ENCODE peak calls at places on chromosomes 12 and 14, in four cellular contexts. H is HFFc6, W is fibroblast of villous mesenchyme, F is IMR-90. M is an unnamed sample.

GRCh38 chr14:69625299-69626131 is 14.1 kb downstream of the SUSD6 start:
- DNase-seq in H (no peak), F (peak; percentile 66), W (peak; percentile 59), M (peak; percentile 66)

GRCh38 chr14:103833711-103834110 is 13.7 kb downstream of the PPP1R13B start:
- DNase-seq in W (no peak), H (no peak), F (peak; percentile 23), M (no peak)

GRCh38 chr12:127268121-127268520 is 998.8 kb upstream of the TMEM132C start:
- DNase-seq in F (no peak), H (no peak), W (no peak), M (no peak)

GRCh38 chr12:98403936-98404335 is 111.5 kb upstream of the TMPO start:
- DNase-seq in H (no peak), F (no peak), W (no peak), M (no peak)

GRCh38 chr12:32399373-32400113 is at the start of gene FGD4:
- DNase-seq in H (peak; percentile 53), F (peak; percentile 56), W (peak; percentile 87), M (peak; percentile 85)

GRCh38 chr14:22476882-22477281 is 112.1 kb downstream of the DAD1 start:
- DNase-seq in H (no peak), F (no peak), W (no peak), M (no peak)

GRCh38 chr14:56129941-56130340 is 11.7 kb downstream of the PELI2 start:
- DNase-seq in H (no peak), W (no peak), F (no peak), M (no peak)

GRCh38 chr12:121794532-121795028 is 1.1 kb upstream of the RHOF start:
- DNase-seq in F (no peak), W (no peak), H (no peak), M (no peak)

GRCh38 chr12:92496790-92497189 is 206.0 kb upstream of the PLEKHG7 start:
- DNase-seq in F (no peak), H (no peak), W (no peak), M (no peak)

GRCh38 chr12:106431839-106432411 is 74.4 kb downstream of the POLR3B start:
- DNase-seq in W (no peak), F (peak; percentile 66), H (no peak), M (no peak)

GRCh38 chr14:88228519-88229236 is 94.4 kb downstream of the KCNK10 start:
- DNase-seq in F (no peak), W (no peak), H (no peak), M (no peak)

GRCh38 chr12:22283006-22283506 is 51.5 kb downstream of the ST8SIA1 start:
- DNase-seq in H (peak; percentile 63), W (peak; percentile 68), F (peak; percentile 85), M (peak; percentile 72)

GRCh38 chr12:93848453-93849120 is 171.4 kb downstream of the CRADD start:
- DNase-seq in F (no peak), W (no peak), H (no peak), M (no peak)

GRCh38 chr14:35991356-35991755 is 165.2 kb downstream of the BRMS1L start:
- DNase-seq in F (no peak), H (no peak), W (no peak), M (no peak)

GRCh38 chr12:103313894-103314293 is 181.9 kb downstream of the C12orf42 start:
- DNase-seq in H (no peak), F (no peak), W (no peak), M (no peak)

GRCh38 chr12:121096199-121096798 is 36.4 kb upstream of the P2RX7 start:
- DNase-seq in H (no peak), F (no peak), W (no peak), M (no peak)

GRCh38 chr14:93042968-93043940 is 72.5 kb downstream of the ITPK1 start:
- DNase-seq in W (peak; percentile 80), H (peak; percentile 90), F (peak; percentile 63), M (peak; percentile 67)

GRCh38 chr12:27541031-27541719 is 17.2 kb downstream of the PPFIBP1 start:
- DNase-seq in H (no peak), W (no peak), F (no peak), M (peak; percentile 48)

GRCh38 chr14:70871001-70871400 is 36.3 kb upstream of the PCNX1 start:
- DNase-seq in H (no peak), W (no peak), F (no peak), M (no peak)

GRCh38 chr12:130661501-130662255 is 54.4 kb downstream of the RIMBP2 start:
- DNase-seq in H (no peak), W (no peak), F (no peak), M (peak; percentile 0)

GRCh38 chr12:50924439-50925341 is 27.7 kb upstream of the HIGD1C start:
- DNase-seq in F (peak; percentile 86), W (peak; percentile 99), H (peak; percentile 77), M (peak; percentile 97)

GRCh38 chr12:132279930-132280329 is 49.5 kb downstream of the GALNT9 start:
- DNase-seq in F (no peak), W (no peak), H (no peak), M (no peak)
- TF ChIP-seq CTCF in F (no peak), W (no peak), H (no peak), M (no peak)

DNA sequence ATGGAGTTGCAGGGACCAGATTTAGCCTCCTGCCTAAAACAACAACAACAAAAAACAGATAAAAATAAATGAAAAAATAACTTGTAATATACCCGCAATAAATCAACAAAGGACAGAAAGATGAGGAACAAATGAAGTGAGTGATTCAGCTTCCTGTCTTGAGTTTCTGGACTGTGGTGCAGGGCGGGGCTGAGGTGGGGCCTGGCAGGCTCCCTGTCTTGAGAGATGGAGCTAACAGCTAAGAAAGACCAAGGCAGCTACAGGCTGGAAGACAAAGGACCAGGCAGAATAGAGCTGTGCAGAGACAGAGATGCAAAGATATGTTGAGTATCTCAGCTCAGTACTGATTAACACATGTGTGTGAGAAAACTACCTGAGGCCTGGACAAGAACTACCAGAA is 879.2 kb downstream of the AACS start:
- DNase-seq in W (no peak), F (no peak), H (no peak), M (no peak)
- TF ChIP-seq CTCF in W (no peak), F (no peak), H (no peak), M (no peak)

DNA sequence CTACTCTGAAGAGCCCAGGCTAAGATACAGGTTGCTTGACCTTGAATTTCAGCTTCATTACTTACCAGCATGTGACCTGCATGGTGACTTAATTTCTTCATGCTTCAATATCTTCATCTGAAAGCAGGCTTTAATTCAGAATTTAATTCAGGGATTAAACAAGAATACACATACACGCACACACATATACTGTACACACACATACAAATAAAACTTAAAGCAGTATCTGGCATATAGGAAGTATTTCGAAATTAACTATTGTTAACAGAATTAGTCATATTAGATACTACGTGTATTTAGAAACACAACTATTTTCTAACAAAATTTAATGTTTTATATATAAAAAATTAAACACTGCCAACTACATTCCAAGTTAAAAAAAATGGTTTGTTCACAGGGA is 640.3 kb downstream of the SLC6A15 start:
- DNase-seq in W (no peak), F (no peak), H (no peak), M (no peak)
- TF ChIP-seq CTCF in W (no peak), F (no peak), H (no peak), M (no peak)

DNA sequence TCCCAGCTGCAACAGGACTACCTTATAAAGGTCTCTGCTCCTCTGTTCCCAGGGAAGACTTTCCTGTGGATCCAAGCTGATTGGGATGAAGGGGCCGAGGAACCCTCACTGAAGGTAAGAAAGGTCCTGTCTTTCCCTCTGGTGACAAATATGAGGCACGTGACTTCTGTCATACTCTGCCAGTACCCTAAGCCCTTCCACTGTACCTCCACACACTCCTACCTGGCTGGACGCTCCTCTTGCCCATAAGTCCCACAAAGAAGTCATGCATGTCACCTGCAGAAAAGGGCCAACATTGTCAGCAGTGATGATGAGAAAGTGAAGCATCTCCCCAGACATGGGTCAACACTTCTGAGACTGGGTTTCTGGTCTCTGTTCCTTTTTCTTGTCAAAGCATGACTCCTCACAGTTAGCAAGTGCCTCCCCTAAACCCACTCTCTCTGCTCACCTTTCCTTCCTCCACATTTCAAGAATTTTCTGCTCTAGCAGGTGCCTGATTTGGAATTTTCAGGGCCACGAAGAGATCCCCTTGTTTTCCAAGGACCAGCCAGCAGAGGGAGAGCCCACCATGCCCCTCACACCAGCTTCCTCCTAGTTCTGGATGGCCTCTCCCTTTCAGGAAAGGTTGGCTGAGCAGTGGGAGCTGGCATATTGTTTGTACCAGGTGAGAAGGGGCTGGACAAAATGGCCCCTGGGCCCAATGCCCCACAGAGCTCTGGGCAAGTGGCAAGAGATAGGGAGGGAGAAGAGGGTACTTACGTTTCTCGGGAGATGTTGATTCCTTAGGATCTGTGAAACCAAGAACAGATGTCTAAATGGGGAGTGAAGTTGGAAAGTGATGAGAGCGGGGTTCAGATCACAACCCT is 3.5 kb downstream of the TAC3 start:
- DNase-seq in W (no peak), H (no peak), F (no peak), M (no peak)
- TF ChIP-seq CTCF in W (peak; percentile 17), H (peak; percentile 16), F (no peak), M (peak; percentile 9)

GRCh38 chr14:101808020-101808641 is 46.6 kb downstream of the PPP2R5C start:
- DNase-seq in F (no peak), H (no peak), W (no peak), M (no peak)
- TF ChIP-seq CTCF in F (no peak), H (peak; percentile 18), W (no peak), M (no peak)

GRCh38 chr12:132921685-132922084 is 34.3 kb upstream of the CHFR start:
- DNase-seq in F (no peak), W (no peak), H (no peak), M (no peak)
- TF ChIP-seq CTCF in F (no peak), W (no peak), H (peak; percentile 37), M (peak; percentile 15)

DNA sequence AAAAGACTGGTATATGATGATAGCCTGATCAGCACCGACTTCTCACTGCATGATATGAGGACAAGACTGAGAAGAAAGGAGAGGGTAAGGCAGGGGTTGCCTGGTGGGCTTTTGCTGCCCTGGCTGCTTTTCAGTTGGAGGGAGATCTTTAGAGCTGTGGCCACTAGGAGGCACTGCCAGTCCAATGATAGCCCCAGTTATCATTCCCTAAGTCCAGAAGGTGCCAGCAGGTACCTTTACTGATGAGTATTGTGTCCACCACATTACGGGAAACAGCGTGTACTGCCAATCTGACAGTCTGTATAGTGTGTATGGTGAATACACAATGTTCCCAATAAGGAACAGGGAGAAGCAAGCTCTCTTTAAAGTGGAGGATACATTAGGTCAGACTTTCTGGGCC is 55.8 kb upstream of the CCDC175 start:
- DNase-seq in F (peak; percentile 6), W (peak; percentile 16), H (no peak), M (peak; percentile 67)
- TF ChIP-seq CTCF in F (peak; percentile 38), W (peak; percentile 59), H (peak; percentile 73), M (peak; percentile 81)

M was measured in choroid plexus epithelial cell.